ENCODE peak calls at places on chromosomes 5 and 9, in eight cellular contexts. U is HFFc6; Y is NCI-H524 treated with DMSO at 0.1 percent for 48 hours; A is iPS-NIHi11; H is NCI-H1417; X is head of caudate nucleus; P is CD4-positive, CD25-positive, alpha-beta regulatory T cell; V is amniotic epithelial cell. J is an unnamed sample.

GRCh38 chr5:95878417-95879323 is 56.1 kb upstream of the GLRX start:
- DNase-seq in U (no peak), Y (no peak), A (no peak), H (no peak), X (no peak), P (no peak), V (peak; percentile 47), J (no peak)

GRCh38 chr9:37582548-37583157 is 6.5 kb upstream of the FBXO10 start:
- DNase-seq in U (peak; percentile 63), Y (no peak), A (no peak), H (peak; percentile 32), X (no peak), P (peak; percentile 24), V (peak; percentile 78), J (no peak)

GRCh38 chr5:143499480-143500114 is 96.1 kb upstream of the NR3C1 start:
- DNase-seq in U (no peak), Y (no peak), A (no peak), H (no peak), X (no peak), P (no peak), V (peak; percentile 57), J (no peak)

GRCh38 chr5:126857472-126858410 is 80.8 kb downstream of the LMNB1 start:
- DNase-seq in U (no peak), Y (no peak), A (no peak), H (no peak), X (no peak), P (no peak), V (peak; percentile 59), J (no peak)

GRCh38 chr5:65213921-65214525 is 267.7 kb downstream of the ADAMTS6 start:
- DNase-seq in U (peak; percentile 22), Y (no peak), A (peak; percentile 55), H (peak; percentile 16), X (no peak), P (no peak), V (peak; percentile 38), J (no peak)

GRCh38 chr9:128912270-128912853 is 8.4 kb upstream of the PHYHD1 start:
- DNase-seq in U (peak; percentile 82), Y (no peak), A (peak; percentile 54), H (no peak), X (peak; percentile 62), P (no peak), V (peak; percentile 94), J (no peak)

GRCh38 chr5:151085517-151086031 is 4.7 kb upstream of the TNIP1 start:
- DNase-seq in U (no peak), Y (no peak), A (no peak), H (no peak), X (no peak), P (no peak), V (peak; percentile 38), J (peak; percentile 71)

GRCh38 chr5:151051066-151051930 is 29.5 kb downstream of the TNIP1 start:
- DNase-seq in U (peak; percentile 69), Y (no peak), A (peak; percentile 89), H (peak; percentile 49), X (peak; percentile 65), P (peak; percentile 67), V (peak; percentile 73), J (peak; percentile 81)

GRCh38 chr5:96546120-96546519 is 113.1 kb upstream of the PCSK1 start:
- DNase-seq in U (no peak), Y (no peak), A (no peak), H (no peak), X (no peak), P (no peak), V (no peak), J (no peak)

GRCh38 chr5:126355940-126356339 is 67.3 kb upstream of the GRAMD2B start:
- DNase-seq in U (no peak), Y (no peak), A (no peak), H (no peak), X (no peak), P (no peak), V (no peak), J (no peak)

GRCh38 chr5:175689147-175689991 is 31.5 kb downstream of the HRH2 start:
- DNase-seq in U (no peak), Y (no peak), A (no peak), H (no peak), X (no peak), P (no peak), V (no peak), J (peak; percentile 32)